ENCODE peak calls at places on chromosomes 6 and 20, in ten cellular contexts. One of them, this sample, is unnamed.
A peak's percentile ranks its signal among the peaks of the same experiment; 100 is the strongest.

GRCh38 chr20:50969912-50970311 is 11.3 kb downstream of the MOCS3 start:
- DNase-seq in foreskin fibroblast: no peak
- DNase-seq in A172: no peak
- DNase-seq in endothelial cell: no peak
- DNase-seq in activated CD4-positive, alpha-beta T cell treated with anti-CD3 and anti-CD28 coated beads, Interleukin-2, amount 10 ng/mL, durations not matched to agents 7 days and 5 days: no peak
- DNase-seq in activated CD8-positive, alpha-beta T cell treated with anti-CD3 and anti-CD28 coated beads for 36 hours: no peak
- DNase-seq in colonic mucosa: no peak
- DNase-seq in stimulated activated CD8-positive, alpha-beta memory T cell treated with anti-CD3 and anti-CD28 coated beads, Interleukin-2, amount 100 ng/mL, for 48 hours: no peak
- DNase-seq in Ammon's horn: no peak
- DNase-seq in neural crest cell: no peak
- DNase-seq in this sample: no peak

GRCh38 chr20:54132612-54133433 is 41.0 kb downstream of the CYP24A1 start:
- DNase-seq in activated CD4-positive, alpha-beta T cell treated with anti-CD3 and anti-CD28 coated beads, Interleukin-2, amount 10 ng/mL, durations not matched to agents 7 days and 5 days: no peak
- DNase-seq in Ammon's horn: no peak
- DNase-seq in endothelial cell: no peak
- DNase-seq in activated CD8-positive, alpha-beta T cell treated with anti-CD3 and anti-CD28 coated beads for 36 hours: no peak
- DNase-seq in foreskin fibroblast: peak; percentile 97
- DNase-seq in A172: peak; percentile 90
- DNase-seq in neural crest cell: no peak
- DNase-seq in stimulated activated CD8-positive, alpha-beta memory T cell treated with anti-CD3 and anti-CD28 coated beads, Interleukin-2, amount 100 ng/mL, for 48 hours: no peak
- DNase-seq in colonic mucosa: no peak
- DNase-seq in this sample: peak; percentile 73

GRCh38 chr6:119526609-119527605 is 177.3 kb upstream of the MAN1A1 start:
- DNase-seq in A172: no peak
- DNase-seq in stimulated activated CD8-positive, alpha-beta memory T cell treated with anti-CD3 and anti-CD28 coated beads, Interleukin-2, amount 100 ng/mL, for 48 hours: no peak
- DNase-seq in activated CD4-positive, alpha-beta T cell treated with anti-CD3 and anti-CD28 coated beads, Interleukin-2, amount 10 ng/mL, durations not matched to agents 7 days and 5 days: no peak
- DNase-seq in Ammon's horn: no peak
- DNase-seq in neural crest cell: no peak
- DNase-seq in activated CD8-positive, alpha-beta T cell treated with anti-CD3 and anti-CD28 coated beads for 36 hours: no peak
- DNase-seq in endothelial cell: no peak
- DNase-seq in foreskin fibroblast: no peak
- DNase-seq in colonic mucosa: no peak
- DNase-seq in this sample: no peak

GRCh38 chr6:107821591-107821990 is 2.5 kb downstream of the SCML4 start:
- DNase-seq in A172: no peak
- DNase-seq in neural crest cell: no peak
- DNase-seq in endothelial cell: no peak
- DNase-seq in colonic mucosa: no peak
- DNase-seq in activated CD4-positive, alpha-beta T cell treated with anti-CD3 and anti-CD28 coated beads, Interleukin-2, amount 10 ng/mL, durations not matched to agents 7 days and 5 days: peak; percentile 13
- DNase-seq in stimulated activated CD8-positive, alpha-beta memory T cell treated with anti-CD3 and anti-CD28 coated beads, Interleukin-2, amount 100 ng/mL, for 48 hours: no peak
- DNase-seq in Ammon's horn: no peak
- DNase-seq in foreskin fibroblast: no peak
- DNase-seq in activated CD8-positive, alpha-beta T cell treated with anti-CD3 and anti-CD28 coated beads for 36 hours: no peak
- DNase-seq in this sample: no peak

GRCh38 chr6:63787021-63787420 is 151.4 kb downstream of the PHF3 start:
- DNase-seq in activated CD4-positive, alpha-beta T cell treated with anti-CD3 and anti-CD28 coated beads, Interleukin-2, amount 10 ng/mL, durations not matched to agents 7 days and 5 days: no peak
- DNase-seq in endothelial cell: no peak
- DNase-seq in Ammon's horn: no peak
- DNase-seq in activated CD8-positive, alpha-beta T cell treated with anti-CD3 and anti-CD28 coated beads for 36 hours: no peak
- DNase-seq in foreskin fibroblast: no peak
- DNase-seq in neural crest cell: no peak
- DNase-seq in A172: no peak
- DNase-seq in colonic mucosa: no peak
- DNase-seq in stimulated activated CD8-positive, alpha-beta memory T cell treated with anti-CD3 and anti-CD28 coated beads, Interleukin-2, amount 100 ng/mL, for 48 hours: no peak
- DNase-seq in this sample: peak; percentile 4

GRCh38 chr6:35376282-35376681 is 33.9 kb downstream of the PPARD start:
- DNase-seq in stimulated activated CD8-positive, alpha-beta memory T cell treated with anti-CD3 and anti-CD28 coated beads, Interleukin-2, amount 100 ng/mL, for 48 hours: no peak
- DNase-seq in activated CD4-positive, alpha-beta T cell treated with anti-CD3 and anti-CD28 coated beads, Interleukin-2, amount 10 ng/mL, durations not matched to agents 7 days and 5 days: no peak
- DNase-seq in endothelial cell: no peak
- DNase-seq in activated CD8-positive, alpha-beta T cell treated with anti-CD3 and anti-CD28 coated beads for 36 hours: no peak
- DNase-seq in Ammon's horn: no peak
- DNase-seq in A172: no peak
- DNase-seq in colonic mucosa: no peak
- DNase-seq in neural crest cell: no peak
- DNase-seq in foreskin fibroblast: no peak
- DNase-seq in this sample: no peak

GRCh38 chr6:16129623-16130243 is 847 bp downstream of the MYLIP start:
- DNase-seq in stimulated activated CD8-positive, alpha-beta memory T cell treated with anti-CD3 and anti-CD28 coated beads, Interleukin-2, amount 100 ng/mL, for 48 hours: no peak
- DNase-seq in activated CD4-positive, alpha-beta T cell treated with anti-CD3 and anti-CD28 coated beads, Interleukin-2, amount 10 ng/mL, durations not matched to agents 7 days and 5 days: peak; percentile 42
- DNase-seq in neural crest cell: no peak
- DNase-seq in activated CD8-positive, alpha-beta T cell treated with anti-CD3 and anti-CD28 coated beads for 36 hours: peak; percentile 64
- DNase-seq in foreskin fibroblast: no peak
- DNase-seq in A172: no peak
- DNase-seq in colonic mucosa: peak; percentile 54
- DNase-seq in endothelial cell: peak; percentile 11
- DNase-seq in Ammon's horn: peak; percentile 59
- DNase-seq in this sample: peak; percentile 11

GRCh38 chr6:89985744-89986493 is 91.7 kb downstream of the GJA10 start:
- DNase-seq in activated CD4-positive, alpha-beta T cell treated with anti-CD3 and anti-CD28 coated beads, Interleukin-2, amount 10 ng/mL, durations not matched to agents 7 days and 5 days: no peak
- DNase-seq in activated CD8-positive, alpha-beta T cell treated with anti-CD3 and anti-CD28 coated beads for 36 hours: no peak
- DNase-seq in colonic mucosa: no peak
- DNase-seq in A172: no peak
- DNase-seq in neural crest cell: peak; percentile 22
- DNase-seq in Ammon's horn: peak; percentile 71
- DNase-seq in stimulated activated CD8-positive, alpha-beta memory T cell treated with anti-CD3 and anti-CD28 coated beads, Interleukin-2, amount 100 ng/mL, for 48 hours: no peak
- DNase-seq in endothelial cell: no peak
- DNase-seq in foreskin fibroblast: peak; percentile 71
- DNase-seq in this sample: peak; percentile 67

GRCh38 chr6:41647061-41647511 is 8.8 kb downstream of the MDFI start:
- DNase-seq in activated CD8-positive, alpha-beta T cell treated with anti-CD3 and anti-CD28 coated beads for 36 hours: no peak
- DNase-seq in neural crest cell: no peak
- DNase-seq in endothelial cell: no peak
- DNase-seq in colonic mucosa: no peak
- DNase-seq in activated CD4-positive, alpha-beta T cell treated with anti-CD3 and anti-CD28 coated beads, Interleukin-2, amount 10 ng/mL, durations not matched to agents 7 days and 5 days: no peak
- DNase-seq in Ammon's horn: no peak
- DNase-seq in A172: no peak
- DNase-seq in foreskin fibroblast: peak; percentile 10
- DNase-seq in stimulated activated CD8-positive, alpha-beta memory T cell treated with anti-CD3 and anti-CD28 coated beads, Interleukin-2, amount 100 ng/mL, for 48 hours: no peak
- DNase-seq in this sample: peak; percentile 86

GRCh38 chr20:51542033-51542893 is at the start of gene NFATC2:
- DNase-seq in stimulated activated CD8-positive, alpha-beta memory T cell treated with anti-CD3 and anti-CD28 coated beads, Interleukin-2, amount 100 ng/mL, for 48 hours: no peak
- DNase-seq in A172: no peak
- DNase-seq in colonic mucosa: peak; percentile 60
- DNase-seq in neural crest cell: no peak
- DNase-seq in foreskin fibroblast: no peak
- DNase-seq in activated CD8-positive, alpha-beta T cell treated with anti-CD3 and anti-CD28 coated beads for 36 hours: peak; percentile 75
- DNase-seq in Ammon's horn: peak; percentile 46
- DNase-seq in activated CD4-positive, alpha-beta T cell treated with anti-CD3 and anti-CD28 coated beads, Interleukin-2, amount 10 ng/mL, durations not matched to agents 7 days and 5 days: peak; percentile 54
- DNase-seq in endothelial cell: peak; percentile 41
- DNase-seq in this sample: no peak

GRCh38 chr20:57480444-57481152 is 44.3 kb downstream of the CTCFL start:
- DNase-seq in colonic mucosa: no peak
- DNase-seq in A172: no peak
- DNase-seq in endothelial cell: no peak
- DNase-seq in foreskin fibroblast: no peak
- DNase-seq in neural crest cell: no peak
- DNase-seq in Ammon's horn: no peak
- DNase-seq in activated CD8-positive, alpha-beta T cell treated with anti-CD3 and anti-CD28 coated beads for 36 hours: peak; percentile 51
- DNase-seq in activated CD4-positive, alpha-beta T cell treated with anti-CD3 and anti-CD28 coated beads, Interleukin-2, amount 10 ng/mL, durations not matched to agents 7 days and 5 days: no peak
- DNase-seq in stimulated activated CD8-positive, alpha-beta memory T cell treated with anti-CD3 and anti-CD28 coated beads, Interleukin-2, amount 100 ng/mL, for 48 hours: no peak
- DNase-seq in this sample: no peak

GRCh38 chr6:138477913-138478539 is 21.3 kb downstream of the NHSL1 start:
- DNase-seq in activated CD8-positive, alpha-beta T cell treated with anti-CD3 and anti-CD28 coated beads for 36 hours: no peak
- DNase-seq in endothelial cell: no peak
- DNase-seq in colonic mucosa: no peak
- DNase-seq in neural crest cell: no peak
- DNase-seq in A172: no peak
- DNase-seq in foreskin fibroblast: no peak
- DNase-seq in activated CD4-positive, alpha-beta T cell treated with anti-CD3 and anti-CD28 coated beads, Interleukin-2, amount 10 ng/mL, durations not matched to agents 7 days and 5 days: no peak
- DNase-seq in stimulated activated CD8-positive, alpha-beta memory T cell treated with anti-CD3 and anti-CD28 coated beads, Interleukin-2, amount 100 ng/mL, for 48 hours: no peak
- DNase-seq in Ammon's horn: no peak
- DNase-seq in this sample: no peak

GRCh38 chr6:53440331-53440730 is 91.6 kb upstream of the ELOVL5 start:
- DNase-seq in A172: no peak
- DNase-seq in stimulated activated CD8-positive, alpha-beta memory T cell treated with anti-CD3 and anti-CD28 coated beads, Interleukin-2, amount 100 ng/mL, for 48 hours: no peak
- DNase-seq in Ammon's horn: no peak
- DNase-seq in neural crest cell: no peak
- DNase-seq in activated CD8-positive, alpha-beta T cell treated with anti-CD3 and anti-CD28 coated beads for 36 hours: no peak
- DNase-seq in endothelial cell: no peak
- DNase-seq in foreskin fibroblast: no peak
- DNase-seq in activated CD4-positive, alpha-beta T cell treated with anti-CD3 and anti-CD28 coated beads, Interleukin-2, amount 10 ng/mL, durations not matched to agents 7 days and 5 days: no peak
- DNase-seq in colonic mucosa: no peak
- DNase-seq in this sample: no peak

GRCh38 chr20:62900692-62901584 is 25.4 kb downstream of the DIDO1 start:
- DNase-seq in activated CD4-positive, alpha-beta T cell treated with anti-CD3 and anti-CD28 coated beads, Interleukin-2, amount 10 ng/mL, durations not matched to agents 7 days and 5 days: peak; percentile 22
- DNase-seq in colonic mucosa: peak; percentile 62
- DNase-seq in foreskin fibroblast: no peak
- DNase-seq in activated CD8-positive, alpha-beta T cell treated with anti-CD3 and anti-CD28 coated beads for 36 hours: peak; percentile 31
- DNase-seq in Ammon's horn: no peak
- DNase-seq in stimulated activated CD8-positive, alpha-beta memory T cell treated with anti-CD3 and anti-CD28 coated beads, Interleukin-2, amount 100 ng/mL, for 48 hours: no peak
- DNase-seq in endothelial cell: peak; percentile 43
- DNase-seq in A172: no peak
- DNase-seq in neural crest cell: no peak
- DNase-seq in this sample: no peak

GRCh38 chr6:75317503-75318206 is 33.1 kb upstream of the TMEM30A start:
- DNase-seq in endothelial cell: no peak
- DNase-seq in stimulated activated CD8-positive, alpha-beta memory T cell treated with anti-CD3 and anti-CD28 coated beads, Interleukin-2, amount 100 ng/mL, for 48 hours: no peak
- DNase-seq in activated CD4-positive, alpha-beta T cell treated with anti-CD3 and anti-CD28 coated beads, Interleukin-2, amount 10 ng/mL, durations not matched to agents 7 days and 5 days: no peak
- DNase-seq in Ammon's horn: no peak
- DNase-seq in foreskin fibroblast: peak; percentile 44
- DNase-seq in A172: peak; percentile 65
- DNase-seq in colonic mucosa: no peak
- DNase-seq in neural crest cell: no peak
- DNase-seq in activated CD8-positive, alpha-beta T cell treated with anti-CD3 and anti-CD28 coated beads for 36 hours: no peak
- DNase-seq in this sample: no peak

GRCh38 chr6:692858-693736 is at the start of gene EXOC2:
- DNase-seq in endothelial cell: peak; percentile 89
- DNase-seq in foreskin fibroblast: peak; percentile 81
- DNase-seq in stimulated activated CD8-positive, alpha-beta memory T cell treated with anti-CD3 and anti-CD28 coated beads, Interleukin-2, amount 100 ng/mL, for 48 hours: peak; percentile 77
- DNase-seq in A172: peak; percentile 65
- DNase-seq in activated CD8-positive, alpha-beta T cell treated with anti-CD3 and anti-CD28 coated beads for 36 hours: peak; percentile 90
- DNase-seq in Ammon's horn: peak; percentile 87
- DNase-seq in colonic mucosa: peak; percentile 90
- DNase-seq in activated CD4-positive, alpha-beta T cell treated with anti-CD3 and anti-CD28 coated beads, Interleukin-2, amount 10 ng/mL, durations not matched to agents 7 days and 5 days: peak; percentile 87
- DNase-seq in neural crest cell: peak; percentile 75
- DNase-seq in this sample: peak; percentile 83

GRCh38 chr20:50572922-50573777 is 63.0 kb downstream of the PTPN1 start:
- DNase-seq in endothelial cell: no peak
- DNase-seq in Ammon's horn: peak; percentile 74
- DNase-seq in stimulated activated CD8-positive, alpha-beta memory T cell treated with anti-CD3 and anti-CD28 coated beads, Interleukin-2, amount 100 ng/mL, for 48 hours: no peak
- DNase-seq in neural crest cell: no peak
- DNase-seq in foreskin fibroblast: peak; percentile 94
- DNase-seq in colonic mucosa: no peak
- DNase-seq in A172: peak; percentile 87
- DNase-seq in activated CD4-positive, alpha-beta T cell treated with anti-CD3 and anti-CD28 coated beads, Interleukin-2, amount 10 ng/mL, durations not matched to agents 7 days and 5 days: no peak
- DNase-seq in activated CD8-positive, alpha-beta T cell treated with anti-CD3 and anti-CD28 coated beads for 36 hours: no peak
- DNase-seq in this sample: peak; percentile 94

GRCh38 chr20:63385819-63386218 is 24.7 kb upstream of the CHRNA4 start:
- DNase-seq in Ammon's horn: no peak
- DNase-seq in endothelial cell: no peak
- DNase-seq in colonic mucosa: no peak
- DNase-seq in A172: no peak
- DNase-seq in neural crest cell: no peak
- DNase-seq in activated CD8-positive, alpha-beta T cell treated with anti-CD3 and anti-CD28 coated beads for 36 hours: no peak
- DNase-seq in foreskin fibroblast: no peak
- DNase-seq in stimulated activated CD8-positive, alpha-beta memory T cell treated with anti-CD3 and anti-CD28 coated beads, Interleukin-2, amount 100 ng/mL, for 48 hours: no peak
- DNase-seq in activated CD4-positive, alpha-beta T cell treated with anti-CD3 and anti-CD28 coated beads, Interleukin-2, amount 10 ng/mL, durations not matched to agents 7 days and 5 days: no peak
- DNase-seq in this sample: no peak

GRCh38 chr20:57685134-57685851 is 24.5 kb downstream of the PMEPA1 start:
- DNase-seq in activated CD8-positive, alpha-beta T cell treated with anti-CD3 and anti-CD28 coated beads for 36 hours: no peak
- DNase-seq in endothelial cell: no peak
- DNase-seq in foreskin fibroblast: no peak
- DNase-seq in neural crest cell: no peak
- DNase-seq in activated CD4-positive, alpha-beta T cell treated with anti-CD3 and anti-CD28 coated beads, Interleukin-2, amount 10 ng/mL, durations not matched to agents 7 days and 5 days: no peak
- DNase-seq in Ammon's horn: peak; percentile 43
- DNase-seq in A172: no peak
- DNase-seq in colonic mucosa: no peak
- DNase-seq in stimulated activated CD8-positive, alpha-beta memory T cell treated with anti-CD3 and anti-CD28 coated beads, Interleukin-2, amount 100 ng/mL, for 48 hours: no peak
- DNase-seq in this sample: no peak